ENCODE peak calls at places on chromosome 20, in eight cellular contexts. Q, R, T, D, N, P, O and W are unnamed samples.
A peak's percentile ranks its signal among the peaks of the same experiment; 100 is the strongest.

GRCh38 chr20:15039088-15039762 is 701.8 kb upstream of the FLRT3 start:
- DNase-seq in R (no peak), O (no peak), N (no peak), P (no peak), Q (no peak), T (no peak), D (peak; percentile 35), W (no peak)

GRCh38 chr20:39249798-39250197 is 287.7 kb downstream of the DHX35 start:
- DNase-seq in R (no peak), D (no peak), T (no peak), Q (no peak), O (no peak), N (no peak), P (no peak), W (no peak)

GRCh38 chr20:37622728-37623127 is 71.1 kb upstream of the CTNNBL1 start:
- DNase-seq in R (no peak), N (no peak), O (no peak), D (no peak), T (no peak), P (no peak), Q (no peak), W (no peak)

GRCh38 chr20:31414381-31414780 is 8.4 kb upstream of the DEFB121 start:
- DNase-seq in N (no peak), T (no peak), P (no peak), D (no peak), O (no peak), R (no peak), Q (no peak), W (no peak)

GRCh38 chr20:48921883-48922867 is 664 bp downstream of the ARFGEF2 start:
- DNase-seq in T (peak; percentile 53), N (peak; percentile 72), Q (peak; percentile 81), D (peak; percentile 83), O (peak; percentile 74), R (peak; percentile 26), P (peak; percentile 77), W (peak; percentile 90)

GRCh38 chr20:40493071-40493470 is 196.0 kb downstream of the MAFB start:
- DNase-seq in R (peak; percentile 20), O (peak; percentile 73), Q (no peak), N (peak; percentile 17), D (peak; percentile 28), T (peak; percentile 49), P (peak; percentile 72), W (peak; percentile 71)

GRCh38 chr20:9981834-9982233 is 53.0 kb upstream of the ANKEF1 start:
- DNase-seq in P (no peak), R (peak; percentile 46), Q (no peak), N (no peak), D (no peak), T (no peak), O (no peak), W (no peak)

GRCh38 chr20:8583209-8584106 is 451.4 kb downstream of the PLCB1 start:
- DNase-seq in O (no peak), N (no peak), D (no peak), P (no peak), R (peak; percentile 65), T (no peak), Q (no peak), W (no peak)

GRCh38 chr20:32524871-32525501 is 60.1 kb downstream of the NOL4L start:
- DNase-seq in R (no peak), N (peak; percentile 88), P (no peak), T (peak; percentile 82), Q (no peak), D (no peak), O (no peak), W (peak; percentile 83)

GRCh38 chr20:44734938-44735337 is 10.7 kb upstream of the KCNK15 start:
- DNase-seq in R (peak; percentile 30), N (no peak), D (peak; percentile 68), P (peak; percentile 90), O (no peak), T (no peak), Q (no peak), W (no peak)

GRCh38 chr20:8837396-8837795 is 231.5 kb upstream of the PLCB4 start:
- DNase-seq in Q (no peak), R (peak; percentile 90), O (no peak), P (peak; percentile 86), N (no peak), T (no peak), D (peak; percentile 14), W (no peak)

GRCh38 chr20:22455259-22455658 is 129.1 kb downstream of the FOXA2 start:
- DNase-seq in O (no peak), P (no peak), N (no peak), Q (no peak), R (no peak), D (no peak), T (no peak), W (no peak)

GRCh38 chr20:40766081-40766480 is 77.0 kb upstream of the MAFB start:
- DNase-seq in P (no peak), R (no peak), Q (no peak), O (no peak), N (no peak), D (no peak), T (no peak), W (no peak)

GRCh38 chr20:41171736-41172295 is 34.5 kb downstream of the PLCG1 start:
- DNase-seq in P (no peak), Q (no peak), D (no peak), O (peak; percentile 50), T (no peak), N (no peak), R (no peak), W (peak; percentile 17)

GRCh38 chr20:23225407-23226060 is 125.1 kb upstream of the NXT1 start:
- DNase-seq in P (peak; percentile 95), R (peak; percentile 69), Q (no peak), T (peak; percentile 48), O (peak; percentile 83), N (no peak), D (peak; percentile 89), W (peak; percentile 80)

GRCh38 chr20:52496191-52496590 is 304.6 kb upstream of the ZFP64 start:
- DNase-seq in T (no peak), N (no peak), D (no peak), Q (no peak), O (no peak), P (peak; percentile 32), R (no peak), W (no peak)

GRCh38 chr20:10591956-10592521 is 81.8 kb downstream of the JAG1 start:
- DNase-seq in N (no peak), D (no peak), P (peak; percentile 57), T (no peak), O (no peak), R (peak; percentile 49), Q (no peak), W (no peak)

GRCh38 chr20:32569380-32570305 is 15.5 kb downstream of the NOL4L start:
- DNase-seq in Q (no peak), P (no peak), D (no peak), O (no peak), T (no peak), R (no peak), N (no peak), W (no peak)

GRCh38 chr20:57618091-57618765 is 2.0 kb downstream of the ZBP1 start:
- DNase-seq in O (no peak), Q (peak; percentile 91), T (no peak), N (peak; percentile 3), R (no peak), P (peak; percentile 37), D (peak; percentile 82), W (peak; percentile 67)

GRCh38 chr20:13029687-13030510 is 21.1 kb downstream of the SPTLC3 start:
- DNase-seq in T (no peak), O (peak; percentile 68), P (peak; percentile 95), N (peak; percentile 35), R (peak; percentile 97), Q (no peak), D (peak; percentile 95), W (peak; percentile 19)

DNA sequence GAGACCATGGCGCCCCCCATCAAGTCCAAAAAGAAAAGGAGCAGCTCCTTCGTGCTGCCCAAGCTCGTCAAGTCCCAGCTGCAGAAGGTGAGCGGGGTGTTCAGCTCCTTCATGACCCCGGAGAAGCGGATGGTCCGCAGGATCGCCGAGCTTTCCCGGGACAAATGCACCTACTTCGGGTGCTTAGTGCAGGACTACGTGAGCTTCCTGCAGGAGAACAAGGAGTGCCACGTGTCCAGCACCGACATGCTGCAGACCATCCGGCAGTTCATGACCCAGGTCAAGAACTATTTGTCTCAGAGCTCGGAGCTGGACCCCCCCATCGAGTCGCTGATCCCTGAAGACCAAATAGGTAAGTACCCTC is 41.7 kb upstream of the NAA20 start:
- DNase-seq in P (peak; percentile 66), N (no peak), O (no peak), Q (peak; percentile 52), R (peak; percentile 61), T (peak; percentile 29), D (no peak), W (peak; percentile 59)
- H3K4me1 ChIP-seq in P (peaks cover 40% of the 10 kb centered on the region), N (peaks cover 48% of the 10 kb centered on the region), O (peaks cover 63% of the 10 kb centered on the region), Q (peaks cover 4% of the 10 kb centered on the region), R (peaks cover 34% of the 10 kb centered on the region), T (peaks cover 90% of the 10 kb centered on the region), D (peaks cover 39% of the 10 kb centered on the region), W (peaks cover 92% of the 10 kb centered on the region)

GRCh38 chr20:47353697-47354387 is 2.7 kb downstream of the ZMYND8 start:
- DNase-seq in Q (no peak), T (no peak), D (no peak), N (no peak), R (peak; percentile 56), P (peak; percentile 27), O (no peak), W (no peak)
- H3K4me3 ChIP-seq in Q (no peak overlapping the region), T (peak overlapping the region; percentile 55), D (peak overlapping the region; percentile 45), N (no peak overlapping the region), R (peak overlapping the region; percentile 39), P (peak overlapping the region; percentile 57), O (peak overlapping the region; percentile 31), W (no peak overlapping the region)

DNA sequence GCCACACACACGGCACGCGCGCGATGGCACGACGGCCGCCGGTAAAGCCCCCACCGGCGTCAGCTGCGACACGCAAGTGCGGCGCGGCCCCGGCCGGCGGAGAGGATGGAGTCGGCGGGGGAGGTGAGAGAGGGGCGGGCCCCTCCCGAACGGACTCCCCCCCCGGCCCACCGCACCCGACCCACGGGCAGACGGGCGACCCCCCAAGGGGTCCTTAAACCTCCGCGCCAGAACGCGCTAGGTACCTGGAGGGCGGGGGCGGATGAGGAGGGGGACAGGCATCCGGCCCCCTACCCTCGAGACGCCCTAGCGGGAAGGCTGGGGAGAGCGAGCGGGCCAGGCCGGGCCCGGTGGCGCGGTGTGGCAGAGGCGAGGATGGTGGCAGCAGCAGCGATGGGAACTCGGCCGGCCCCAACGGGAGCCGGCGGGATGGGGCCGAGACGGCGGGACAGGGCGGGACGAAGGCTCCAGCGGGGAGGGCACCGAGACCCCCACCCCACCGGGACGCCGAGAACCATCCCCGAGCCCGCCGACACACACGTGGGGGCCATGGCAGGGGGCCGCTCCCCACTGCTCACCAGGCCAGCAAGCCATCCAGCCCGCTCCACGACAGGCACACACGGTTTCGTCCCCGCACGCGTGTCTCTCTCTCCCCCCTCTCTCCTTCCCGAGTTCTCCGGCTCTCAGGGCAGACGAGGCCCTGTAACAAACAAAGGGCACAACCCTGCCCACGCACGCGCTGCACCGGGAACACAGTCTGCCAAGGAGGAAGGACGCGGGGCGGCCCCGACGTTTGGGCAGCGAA is 1515.4 kb upstream of the DEFB115 start:
- DNase-seq in Q (peak; percentile 35), P (no peak), O (no peak), R (no peak), T (no peak), D (no peak), N (no peak), W (no peak)
- H3K9me3 ChIP-seq in Q (peaks cover 68% of the 10 kb centered on the region), P (no peaks in the 10 kb centered on the region), O (peaks cover 11% of the 10 kb centered on the region), R (no peaks in the 10 kb centered on the region), T (peaks cover 52% of the 10 kb centered on the region), D (peaks cover 40% of the 10 kb centered on the region), N (no peaks in the 10 kb centered on the region), W (peaks cover 64% of the 10 kb centered on the region)

DNA sequence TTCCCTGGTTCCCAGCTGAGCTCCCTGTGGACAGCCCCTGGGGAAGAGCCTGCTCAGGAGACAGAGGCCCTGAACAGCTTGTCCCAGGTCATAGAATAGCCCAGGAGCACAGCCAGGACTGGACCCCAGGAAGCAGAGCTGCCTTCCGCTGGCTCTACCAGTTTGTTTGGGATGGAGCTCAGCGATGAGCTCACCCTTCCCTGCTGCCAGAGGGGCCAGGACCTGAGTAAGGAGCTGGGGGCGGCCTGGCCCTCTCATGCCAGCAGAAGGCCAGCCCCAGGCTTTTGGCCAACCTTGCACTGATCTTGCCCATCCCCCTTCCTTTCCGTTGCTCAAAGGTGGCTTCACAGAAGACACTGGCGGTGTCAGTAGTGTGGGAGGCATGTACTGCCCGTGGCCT is 17.5 kb downstream of the MMP24OS start:
- DNase-seq in O (no peak), P (no peak), D (no peak), T (no peak), R (no peak), Q (no peak), N (no peak), W (no peak)
- H3K4me1 ChIP-seq in O (no peaks in the 10 kb centered on the region), P (peaks cover 7% of the 10 kb centered on the region), D (peaks cover 14% of the 10 kb centered on the region), T (peaks cover 32% of the 10 kb centered on the region), R (peaks cover 27% of the 10 kb centered on the region), Q (peaks cover 12% of the 10 kb centered on the region), N (peaks cover 12% of the 10 kb centered on the region), W (peaks cover 8% of the 10 kb centered on the region)